ENCODE peak calls at places on chromosomes 12 and 14, in seven cellular contexts. F is fibroblast of lung; Q is HS-5; G is stimulated activated CD4-positive, alpha-beta T cell treated with anti-CD3 and anti-CD28 coated beads, Interleukin-4, amount 100 ng/mL, for 1 hour; E is GM03348; H is mucosa of gallbladder; D is kidney tubule cell. M is an unnamed sample.
A peak's percentile ranks its signal among the peaks of the same experiment; 100 is the strongest.

GRCh38 chr12:107759410-107759809 is 1.5 kb downstream of the PRDM4 start:
- DNase-seq in H (no peak), G (no peak), F (peak; percentile 85), Q (peak; percentile 77), D (peak; percentile 91), E (peak; percentile 72), M (no peak)

GRCh38 chr12:123531091-123531490 is 2.4 kb downstream of the RILPL1 start:
- DNase-seq in H (no peak), E (no peak), Q (no peak), D (no peak), F (no peak), G (no peak), M (no peak)

GRCh38 chr12:51171884-51172514 is 936 bp downstream of the TFCP2 start:
- DNase-seq in F (peak; percentile 52), Q (peak; percentile 4), G (no peak), D (peak; percentile 49), E (peak; percentile 45), H (no peak), M (no peak)

GRCh38 chr12:104006929-104007328 is 41.3 kb downstream of the TDG start:
- DNase-seq in E (peak; percentile 70), D (peak; percentile 84), F (peak; percentile 86), G (no peak), Q (peak; percentile 56), H (no peak), M (no peak)

GRCh38 chr14:92539419-92539818 is 25.8 kb downstream of the RIN3 start:
- DNase-seq in E (no peak), H (no peak), G (no peak), D (no peak), F (no peak), Q (no peak), M (no peak)

GRCh38 chr12:62537544-62537943 is 70.9 kb downstream of the MON2 start:
- DNase-seq in Q (peak; percentile 28), F (peak; percentile 84), D (peak; percentile 28), G (no peak), H (peak; percentile 39), E (peak; percentile 54), M (no peak)

GRCh38 chr12:116278667-116279066 is 1.2 kb upstream of the MED13L start:
- DNase-seq in D (no peak), G (no peak), F (no peak), Q (no peak), H (no peak), E (no peak), M (no peak)

GRCh38 chr12:52903855-52904508 is 894 bp downstream of the KRT8 start:
- DNase-seq in F (peak; percentile 67), Q (no peak), H (peak; percentile 72), D (peak; percentile 83), G (peak; percentile 38), E (peak; percentile 61), M (peak; percentile 72)

GRCh38 chr12:109092484-109093021 is 719 bp downstream of the ALKBH2 start:
- DNase-seq in H (no peak), E (no peak), G (no peak), F (no peak), Q (no peak), D (no peak), M (no peak)

M was measured in activated effector memory CD4-positive, alpha-beta T cell treated with anti-CD3 and anti-CD28 coated beads, Interleukin-2, amount 50 U/mL, for 16 hours.